ENCODE peak calls at places on chromosomes 12 and 14, in four cellular contexts. One of them, this sample, is unnamed.

GRCh38 chr14:94691658-94692029 is 78.3 kb downstream of the GSC start:
- DNase-seq in endothelial cell of umbilical vein: no peak
- DNase-seq in IMR-90: no peak
- DNase-seq in neural progenitor cell: no peak
- DNase-seq in this sample: no peak

GRCh38 chr14:94612174-94612573 is at the start of gene SERPINA3:
- DNase-seq in endothelial cell of umbilical vein: no peak
- DNase-seq in IMR-90: peak; percentile 7
- DNase-seq in neural progenitor cell: no peak
- DNase-seq in this sample: no peak

GRCh38 chr12:127260959-127261358 is 1006.0 kb upstream of the TMEM132C start:
- DNase-seq in endothelial cell of umbilical vein: no peak
- DNase-seq in IMR-90: peak; percentile 15
- DNase-seq in neural progenitor cell: no peak
- DNase-seq in this sample: no peak

GRCh38 chr14:83874662-83875061 is 1655.3 kb upstream of the FLRT2 start:
- DNase-seq in endothelial cell of umbilical vein: no peak
- DNase-seq in IMR-90: peak; percentile 80
- DNase-seq in neural progenitor cell: no peak
- DNase-seq in this sample: no peak

GRCh38 chr14:20757963-20758362 is 10.2 kb upstream of the EDDM3B start:
- DNase-seq in endothelial cell of umbilical vein: peak; percentile 51
- DNase-seq in IMR-90: no peak
- DNase-seq in neural progenitor cell: peak; percentile 25
- DNase-seq in this sample: peak; percentile 20

GRCh38 chr14:39320318-39320717 is 86.6 kb downstream of the MIA2 start:
- DNase-seq in endothelial cell of umbilical vein: no peak
- DNase-seq in IMR-90: peak; percentile 53
- DNase-seq in neural progenitor cell: no peak
- DNase-seq in this sample: no peak

GRCh38 chr12:3179731-3180130 is 102.6 kb downstream of the TSPAN9 start:
- DNase-seq in endothelial cell of umbilical vein: no peak
- DNase-seq in IMR-90: no peak
- DNase-seq in neural progenitor cell: no peak
- DNase-seq in this sample: peak; percentile 52

GRCh38 chr14:95432152-95433093 is 84.0 kb downstream of the SYNE3 start:
- DNase-seq in endothelial cell of umbilical vein: peak; percentile 21
- DNase-seq in IMR-90: peak; percentile 6
- DNase-seq in neural progenitor cell: peak; percentile 73
- DNase-seq in this sample: peak; percentile 47

GRCh38 chr12:93705237-93705636 is 28.1 kb downstream of the CRADD start:
- DNase-seq in endothelial cell of umbilical vein: no peak
- DNase-seq in IMR-90: no peak
- DNase-seq in neural progenitor cell: no peak
- DNase-seq in this sample: no peak

GRCh38 chr14:59435987-59436386 is 29.2 kb downstream of the GPR135 start:
- DNase-seq in endothelial cell of umbilical vein: no peak
- DNase-seq in IMR-90: no peak
- DNase-seq in neural progenitor cell: no peak
- DNase-seq in this sample: no peak

GRCh38 chr14:97657609-97658008 is 860.4 kb downstream of the VRK1 start:
- DNase-seq in endothelial cell of umbilical vein: no peak
- DNase-seq in IMR-90: no peak
- DNase-seq in neural progenitor cell: no peak
- DNase-seq in this sample: no peak

GRCh38 chr12:40146800-40147797 is 41.2 kb upstream of the SLC2A13 start:
- DNase-seq in endothelial cell of umbilical vein: no peak
- DNase-seq in IMR-90: no peak
- DNase-seq in neural progenitor cell: no peak
- DNase-seq in this sample: no peak

GRCh38 chr12:108254030-108254429 is 85.1 kb downstream of the CMKLR1 start:
- DNase-seq in endothelial cell of umbilical vein: no peak
- DNase-seq in IMR-90: no peak
- DNase-seq in neural progenitor cell: no peak
- DNase-seq in this sample: no peak

GRCh38 chr12:78878866-78879265 is 14.3 kb downstream of the SYT1 start:
- DNase-seq in endothelial cell of umbilical vein: no peak
- DNase-seq in IMR-90: no peak
- DNase-seq in neural progenitor cell: no peak
- DNase-seq in this sample: no peak

GRCh38 chr12:50734409-50735263 is 29.3 kb upstream of the ATF1 start:
- DNase-seq in endothelial cell of umbilical vein: peak; percentile 39
- DNase-seq in IMR-90: peak; percentile 33
- DNase-seq in neural progenitor cell: peak; percentile 60
- DNase-seq in this sample: peak; percentile 64

GRCh38 chr12:52175411-52176350 is 16.1 kb downstream of the KRT80 start:
- DNase-seq in endothelial cell of umbilical vein: peak; percentile 87
- DNase-seq in IMR-90: no peak
- DNase-seq in neural progenitor cell: peak; percentile 28
- DNase-seq in this sample: no peak

GRCh38 chr14:50607181-50607580 is 47.2 kb downstream of the ATL1 start:
- DNase-seq in endothelial cell of umbilical vein: no peak
- DNase-seq in IMR-90: peak; percentile 63
- DNase-seq in neural progenitor cell: no peak
- DNase-seq in this sample: no peak

GRCh38 chr14:59483360-59483759 is 848 bp downstream of the L3HYPDH start:
- DNase-seq in endothelial cell of umbilical vein: no peak
- DNase-seq in IMR-90: peak; percentile 84
- DNase-seq in neural progenitor cell: no peak
- DNase-seq in this sample: no peak

GRCh38 chr12:59668678-59669077 is 72.8 kb downstream of the SLC16A7 start:
- DNase-seq in endothelial cell of umbilical vein: no peak
- DNase-seq in IMR-90: no peak
- DNase-seq in neural progenitor cell: no peak
- DNase-seq in this sample: no peak

GRCh38 chr12:18323159-18323558 is 61.8 kb downstream of the PIK3C2G start:
- DNase-seq in endothelial cell of umbilical vein: no peak
- DNase-seq in IMR-90: peak; percentile 52
- DNase-seq in neural progenitor cell: no peak
- DNase-seq in this sample: no peak

GRCh38 chr12:14396071-14396470 is 30.6 kb downstream of the ATF7IP start:
- DNase-seq in endothelial cell of umbilical vein: no peak
- DNase-seq in IMR-90: peak; percentile 28
- DNase-seq in neural progenitor cell: no peak
- DNase-seq in this sample: peak; percentile 51

GRCh38 chr12:39581592-39581991 is 38.0 kb downstream of the ABCD2 start:
- DNase-seq in endothelial cell of umbilical vein: peak; percentile 29
- DNase-seq in IMR-90: no peak
- DNase-seq in neural progenitor cell: no peak
- DNase-seq in this sample: no peak

GRCh38 chr12:49068879-49069506 is 786 bp downstream of the RHEBL1 start:
- DNase-seq in endothelial cell of umbilical vein: no peak
- DNase-seq in IMR-90: no peak
- DNase-seq in neural progenitor cell: no peak
- DNase-seq in this sample: no peak

GRCh38 chr14:68394719-68395117 is 398.1 kb downstream of the ZFP36L1 start:
- DNase-seq in endothelial cell of umbilical vein: no peak
- DNase-seq in IMR-90: no peak
- DNase-seq in neural progenitor cell: peak; percentile 85
- DNase-seq in this sample: no peak

GRCh38 chr12:73623421-73623820 is 914.2 kb upstream of the ATXN7L3B start:
- DNase-seq in endothelial cell of umbilical vein: no peak
- DNase-seq in IMR-90: no peak
- DNase-seq in neural progenitor cell: no peak
- DNase-seq in this sample: no peak

GRCh38 chr14:54614296-54614695 is 47.4 kb downstream of the SAMD4A start:
- DNase-seq in endothelial cell of umbilical vein: no peak
- DNase-seq in IMR-90: no peak
- DNase-seq in neural progenitor cell: no peak
- DNase-seq in this sample: no peak

GRCh38 chr14:94904636-94905035 is 134.7 kb upstream of the GSC start:
- DNase-seq in endothelial cell of umbilical vein: no peak
- DNase-seq in IMR-90: peak; percentile 34
- DNase-seq in neural progenitor cell: peak; percentile 32
- DNase-seq in this sample: no peak

GRCh38 chr12:116259800-116260589 is 17.5 kb downstream of the MED13L start:
- DNase-seq in endothelial cell of umbilical vein: no peak
- DNase-seq in IMR-90: no peak
- DNase-seq in neural progenitor cell: no peak
- DNase-seq in this sample: no peak

GRCh38 chr14:27090716-27091115 is 492.9 kb upstream of the NOVA1 start:
- DNase-seq in endothelial cell of umbilical vein: no peak
- DNase-seq in IMR-90: no peak
- DNase-seq in neural progenitor cell: no peak
- DNase-seq in this sample: no peak

GRCh38 chr12:104658085-104658484 is 201.3 kb downstream of the CHST11 start:
- DNase-seq in endothelial cell of umbilical vein: no peak
- DNase-seq in IMR-90: no peak
- DNase-seq in neural progenitor cell: no peak
- DNase-seq in this sample: no peak

GRCh38 chr12:132045751-132046150 is 96.0 kb downstream of the EP400 start:
- DNase-seq in endothelial cell of umbilical vein: no peak
- DNase-seq in IMR-90: no peak
- DNase-seq in neural progenitor cell: no peak
- DNase-seq in this sample: no peak

GRCh38 chr12:132052191-132052932 is 91.8 kb downstream of the DDX51 start:
- DNase-seq in endothelial cell of umbilical vein: no peak
- DNase-seq in IMR-90: no peak
- DNase-seq in neural progenitor cell: no peak
- DNase-seq in this sample: no peak

GRCh38 chr12:132046561-132046960 is 96.8 kb downstream of the EP400 start:
- DNase-seq in endothelial cell of umbilical vein: peak; percentile 10
- DNase-seq in IMR-90: peak; percentile 97
- DNase-seq in neural progenitor cell: no peak
- DNase-seq in this sample: no peak

GRCh38 chr12:132049876-132050275 is 94.2 kb downstream of the DDX51 start:
- DNase-seq in endothelial cell of umbilical vein: no peak
- DNase-seq in IMR-90: no peak
- DNase-seq in neural progenitor cell: no peak
- DNase-seq in this sample: no peak

DNA sequence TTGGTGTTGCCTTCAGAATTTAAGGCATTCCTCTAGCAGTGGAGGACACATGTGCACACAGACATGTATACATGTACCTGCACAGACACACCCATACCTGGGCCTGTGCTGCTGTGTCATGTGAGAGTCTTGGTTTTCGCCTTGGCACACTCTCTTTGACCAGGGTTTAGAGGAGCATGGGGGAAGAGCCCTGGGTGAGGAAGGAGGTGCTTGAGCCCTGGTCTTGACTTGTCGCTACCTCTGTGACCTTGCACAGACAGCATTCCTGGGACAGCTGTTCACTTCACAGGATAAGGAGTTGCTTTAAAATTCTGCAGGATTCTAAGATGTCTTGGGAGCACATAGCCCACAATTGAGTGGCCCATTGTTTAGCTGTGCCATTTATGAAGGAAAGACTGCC is 94.7 kb downstream of the DDX51 start:
- DNase-seq in endothelial cell of umbilical vein: no peak
- DNase-seq in IMR-90: no peak
- DNase-seq in neural progenitor cell: no peak
- DNase-seq in this sample: no peak
- TF ChIP-seq CTCF in endothelial cell of umbilical vein: no peak
- TF ChIP-seq CTCF in IMR-90: no peak
- TF ChIP-seq CTCF in neural progenitor cell: no peak
- TF ChIP-seq CTCF in this sample: no peak

GRCh38 chr14:72802588-72802946 is 91.3 kb downstream of the DPF3 start:
- DNase-seq in endothelial cell of umbilical vein: no peak
- DNase-seq in IMR-90: peak; percentile 57
- DNase-seq in neural progenitor cell: no peak
- DNase-seq in this sample: no peak
- H4K20me1 ChIP-seq in endothelial cell of umbilical vein: no peaks in the 10 kb centered on the region
- H4K20me1 ChIP-seq in IMR-90: peaks cover 21% of the 10 kb centered on the region
- H4K20me1 ChIP-seq in neural progenitor cell: no peaks in the 10 kb centered on the region
- H4K20me1 ChIP-seq in this sample: no peaks in the 10 kb centered on the region

GRCh38 chr14:52351191-52351560 is 37.1 kb downstream of the PTGER2 start:
- DNase-seq in endothelial cell of umbilical vein: no peak
- DNase-seq in IMR-90: peak; percentile 57
- DNase-seq in neural progenitor cell: no peak
- DNase-seq in this sample: no peak
- H3K4me2 ChIP-seq in endothelial cell of umbilical vein: no peak overlapping the region
- H3K4me2 ChIP-seq in IMR-90: peak overlapping the region; percentile 38
- H3K4me2 ChIP-seq in neural progenitor cell: no peak overlapping the region
- H3K4me2 ChIP-seq in this sample: no peak overlapping the region

GRCh38 chr14:100524933-100525243 is 62.3 kb downstream of the BEGAIN start:
- DNase-seq in endothelial cell of umbilical vein: no peak
- DNase-seq in IMR-90: peak; percentile 15
- DNase-seq in neural progenitor cell: peak; percentile 81
- DNase-seq in this sample: peak; percentile 9
- TF ChIP-seq CTCF in endothelial cell of umbilical vein: peak; percentile 13
- TF ChIP-seq CTCF in IMR-90: peak; percentile 55
- TF ChIP-seq CTCF in neural progenitor cell: peak; percentile 79
- TF ChIP-seq CTCF in this sample: peak; percentile 74